ENCODE peak calls at places on chromosomes 7 and 10, in four cellular contexts. K, S, T and H are unnamed samples.

GRCh38 chr7:78677391-78677790 is 776.1 kb downstream of the MAGI2 start:
- DNase-seq in K (no peak), T (no peak), S (no peak), H (no peak)

GRCh38 chr7:82406937-82407336 is 36.6 kb downstream of the CACNA2D1 start:
- DNase-seq in T (no peak), S (no peak), K (no peak), H (no peak)

GRCh38 chr10:125646311-125646710 is 36.7 kb downstream of the TEX36 start:
- DNase-seq in K (no peak), S (no peak), T (no peak), H (no peak)

GRCh38 chr7:41826641-41827040 is 123.8 kb upstream of the INHBA start:
- DNase-seq in T (no peak), K (no peak), S (no peak), H (no peak)

GRCh38 chr10:132143162-132143561 is 43.6 kb upstream of the DPYSL4 start:
- DNase-seq in S (no peak), K (peak; percentile 47), T (no peak), H (no peak)

GRCh38 chr10:3763035-3763456 is 22.0 kb downstream of the KLF6 start:
- DNase-seq in S (no peak), T (no peak), K (no peak), H (no peak)

GRCh38 chr10:114544045-114544659 is 113.9 kb downstream of the ABLIM1 start:
- DNase-seq in K (no peak), S (no peak), T (no peak), H (no peak)

GRCh38 chr7:34061175-34061574 is 155.8 kb downstream of the BMPER start:
- DNase-seq in K (peak; percentile 59), S (no peak), T (no peak), H (no peak)

GRCh38 chr10:102113261-102113955 is 6.8 kb downstream of the LDB1 start:
- DNase-seq in T (no peak), S (no peak), K (no peak), H (no peak)

GRCh38 chr7:110804501-110804900 is 286.4 kb upstream of the LRRN3 start:
- DNase-seq in T (no peak), S (no peak), K (no peak), H (no peak)

GRCh38 chr7:155191901-155192478 is 105.7 kb upstream of the INSIG1 start:
- DNase-seq in S (no peak), K (no peak), T (no peak), H (no peak)

GRCh38 chr10:119253433-119254174 is 46.2 kb downstream of the GRK5 start:
- DNase-seq in K (peak; percentile 93), T (peak; percentile 45), S (no peak), H (no peak)

GRCh38 chr7:135994466-135995205 is 17.5 kb upstream of the MTPN start:
- DNase-seq in S (no peak), T (no peak), K (no peak), H (no peak)

GRCh38 chr10:7297094-7297493 is 113.7 kb downstream of the SFMBT2 start:
- DNase-seq in S (no peak), T (no peak), K (no peak), H (no peak)

GRCh38 chr7:81846398-81846797 is 76.6 kb upstream of the HGF start:
- DNase-seq in T (peak; percentile 53), K (peak; percentile 38), S (no peak), H (no peak)

GRCh38 chr7:151864561-151864960 is 12.4 kb downstream of the PRKAG2 start:
- DNase-seq in K (no peak), T (no peak), S (no peak), H (no peak)

GRCh38 chr10:78416031-78416800 is 382.6 kb downstream of the RPS24 start:
- DNase-seq in S (no peak), K (peak; percentile 87), T (no peak), H (no peak)

GRCh38 chr7:64541438-64542359 is 21.2 kb downstream of the ZNF680 start:
- DNase-seq in K (peak; percentile 50), S (no peak), T (peak; percentile 8), H (no peak)

GRCh38 chr7:117610390-117610789 is 130.6 kb downstream of the CFTR start:
- DNase-seq in T (no peak), K (no peak), S (no peak), H (no peak)

GRCh38 chr7:102927303-102927933 is 14.6 kb downstream of the LRRC17 start:
- DNase-seq in T (no peak), S (no peak), K (peak; percentile 18), H (no peak)

GRCh38 chr7:75756340-75757297 is 15.4 kb downstream of the CCL26 start:
- DNase-seq in S (peak; percentile 20), K (peak; percentile 53), T (no peak), H (peak; percentile 9)

GRCh38 chr10:102269017-102269416 is 23.7 kb downstream of the GBF1 start:
- DNase-seq in T (no peak), K (no peak), S (no peak), H (no peak)

GRCh38 chr10:132697568-132698200 is 88.3 kb downstream of the NKX6-2 start:
- DNase-seq in T (no peak), K (no peak), S (no peak), H (no peak)

GRCh38 chr7:92750961-92751360 is 85.4 kb downstream of the CDK6 start:
- DNase-seq in K (no peak), T (no peak), S (no peak), H (no peak)

GRCh38 chr10:102420443-102420809 is 210 bp upstream of the FBXL15 start:
- DNase-seq in T (peak; percentile 92), K (no peak), S (no peak), H (no peak)

GRCh38 chr10:42952931-42953683 is 123.8 kb upstream of the RET start:
- DNase-seq in K (no peak), S (no peak), T (no peak), H (no peak)

GRCh38 chr10:125709553-125710266 is 9.8 kb upstream of the EDRF1 start:
- DNase-seq in K (no peak), T (no peak), S (no peak), H (no peak)

GRCh38 chr10:88101666-88102065 is 238.2 kb downstream of the PTEN start:
- DNase-seq in S (no peak), K (no peak), T (no peak), H (no peak)

GRCh38 chr7:64881461-64882287 is 21.4 kb upstream of the ZNF273 start:
- DNase-seq in K (no peak), T (no peak), S (no peak), H (no peak)

GRCh38 chr10:89278034-89278535 is 23.8 kb upstream of the IFIT2 start:
- DNase-seq in T (peak; percentile 84), K (peak; percentile 88), S (no peak), H (no peak)